ENCODE peak calls at places on chromosomes 1 and 21, in ten cellular contexts. T, F, S, W, C, Q, H, D, N and K are unnamed samples.
A peak's percentile ranks its signal among the peaks of the same experiment; 100 is the strongest.

GRCh38 chr1:227913969-227914791 is 33.6 kb downstream of the WNT9A start:
- DNase-seq in S (no peak), D (no peak), Q (no peak), N (no peak), C (peak; percentile 40), T (no peak), H (no peak), W (no peak), F (no peak), K (no peak)

GRCh38 chr1:25904942-25905679 is 1.1 kb downstream of the STMN1 start:
- DNase-seq in T (peak; percentile 89), D (peak; percentile 84), N (peak; percentile 95), H (peak; percentile 96), Q (peak; percentile 88), C (peak; percentile 95), S (peak; percentile 98), W (peak; percentile 99), F (peak; percentile 76), K (peak; percentile 93)

GRCh38 chr1:100581096-100581705 is 43.3 kb downstream of the GPR88 start:
- DNase-seq in C (no peak), W (no peak), D (no peak), N (no peak), S (no peak), F (peak; percentile 3), Q (no peak), H (peak; percentile 28), T (no peak), K (no peak)

GRCh38 chr1:56516539-56517252 is 62.7 kb downstream of the PLPP3 start:
- DNase-seq in T (peak; percentile 61), C (no peak), N (no peak), D (no peak), F (no peak), S (no peak), W (no peak), H (peak; percentile 82), Q (no peak), K (no peak)

GRCh38 chr1:226736001-226736907 is 2.8 kb downstream of the ITPKB start:
- DNase-seq in N (peak; percentile 51), T (no peak), Q (no peak), F (no peak), H (no peak), S (peak; percentile 31), D (no peak), W (no peak), C (no peak), K (no peak)

GRCh38 chr1:223059526-223059925 is 83.5 kb downstream of the TLR5 start:
- DNase-seq in W (no peak), H (no peak), D (no peak), T (no peak), S (no peak), Q (no peak), N (no peak), F (no peak), C (no peak), K (no peak)

GRCh38 chr1:201020647-201021332 is 2.7 kb downstream of the KIF21B start:
- DNase-seq in F (no peak), C (peak; percentile 68), Q (no peak), N (no peak), T (peak; percentile 30), D (no peak), S (no peak), H (no peak), W (no peak), K (no peak)

GRCh38 chr1:236509647-236510401 is 14.0 kb upstream of the LGALS8 start:
- DNase-seq in N (no peak), S (no peak), H (no peak), W (no peak), F (no peak), D (no peak), C (no peak), T (no peak), Q (no peak), K (no peak)

GRCh38 chr1:116682641-116683221 is 15.2 kb upstream of the IGSF3 start:
- DNase-seq in F (no peak), T (no peak), N (no peak), W (no peak), H (no peak), D (no peak), C (no peak), S (no peak), Q (no peak), K (no peak)

GRCh38 chr1:204730826-204731459 is 45.4 kb upstream of the LRRN2 start:
- DNase-seq in W (no peak), F (no peak), T (no peak), H (no peak), D (no peak), S (no peak), Q (no peak), C (no peak), N (no peak), K (no peak)

GRCh38 chr1:22174446-22174845 is 31.5 kb upstream of the WNT4 start:
- DNase-seq in S (no peak), H (no peak), D (no peak), Q (no peak), T (no peak), F (no peak), N (no peak), C (no peak), W (no peak), K (no peak)

GRCh38 chr21:15904389-15904788 is 174.6 kb downstream of the USP25 start:
- DNase-seq in C (no peak), H (no peak), N (no peak), T (no peak), D (no peak), W (no peak), S (no peak), Q (no peak), F (no peak), K (no peak)

GRCh38 chr1:74463301-74463988 is 49.0 kb downstream of the LRRC53 start:
- DNase-seq in S (no peak), C (no peak), Q (no peak), H (peak; percentile 79), F (no peak), W (no peak), D (no peak), T (no peak), N (no peak), K (no peak)

GRCh38 chr1:47325530-47325929 is 8.1 kb upstream of the CMPK1 start:
- DNase-seq in D (no peak), S (no peak), W (no peak), N (no peak), C (no peak), Q (no peak), H (no peak), T (no peak), F (no peak), K (no peak)

DNA sequence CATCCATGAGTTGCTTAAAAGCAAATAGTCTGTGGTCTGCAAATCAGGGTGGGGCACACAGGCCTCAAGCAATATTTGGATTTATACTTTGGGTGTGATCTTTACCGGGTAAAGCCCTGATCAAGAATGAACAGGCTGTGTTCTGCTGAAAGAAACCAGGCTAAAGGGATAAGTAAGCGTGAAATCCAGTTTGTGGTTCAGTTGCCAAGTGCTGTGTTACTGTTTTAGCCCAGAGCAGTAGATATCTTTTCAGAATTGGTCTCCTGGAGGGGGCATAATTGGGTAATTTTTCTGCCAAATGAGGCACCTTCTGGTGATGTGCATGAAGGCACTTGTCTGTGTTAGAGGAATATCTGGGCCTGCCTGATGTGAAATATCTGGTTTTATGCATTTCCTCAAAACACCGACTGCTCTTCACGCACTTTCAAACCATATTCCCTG is 21.4 kb downstream of the AIM2 start:
- DNase-seq in F (no peak), C (no peak), H (no peak), Q (no peak), S (no peak), D (no peak), T (no peak), N (no peak), W (no peak), K (no peak)
- H3K36me3 ChIP-seq in F (peaks cover 52% of the 10 kb centered on the region), C (no peaks in the 10 kb centered on the region), H (peaks cover 54% of the 10 kb centered on the region), Q (peaks cover 51% of the 10 kb centered on the region), S (no peaks in the 10 kb centered on the region), D (peaks cover 62% of the 10 kb centered on the region), T (no peaks in the 10 kb centered on the region), N (peaks cover 62% of the 10 kb centered on the region), W (peaks cover 19% of the 10 kb centered on the region), K (peaks cover 11% of the 10 kb centered on the region)

GRCh38 chr1:30975217-30975616 is 66.7 kb upstream of the SDC3 start:
- DNase-seq in W (no peak), Q (no peak), N (no peak), C (no peak), S (no peak), F (no peak), H (no peak), D (no peak), T (no peak), K (no peak)
- H3K36me3 ChIP-seq in W (peaks cover 35% of the 10 kb centered on the region), Q (peaks cover 37% of the 10 kb centered on the region), N (peaks cover 79% of the 10 kb centered on the region), C (peaks cover 24% of the 10 kb centered on the region), S (no peaks in the 10 kb centered on the region), F (peaks cover 23% of the 10 kb centered on the region), H (peaks cover 39% of the 10 kb centered on the region), D (peaks cover 82% of the 10 kb centered on the region), T (peaks cover 4% of the 10 kb centered on the region), K (no peaks in the 10 kb centered on the region)

GRCh38 chr1:111191496-111191895 is 8.9 kb downstream of the DENND2D start:
- DNase-seq in Q (no peak), C (no peak), F (no peak), S (no peak), W (no peak), D (no peak), N (no peak), H (peak; percentile 95), T (no peak), K (no peak)
- H3K36me3 ChIP-seq in Q (peaks cover 93% of the 10 kb centered on the region), C (peaks cover 6% of the 10 kb centered on the region), F (peaks cover 98% of the 10 kb centered on the region), S (no peaks in the 10 kb centered on the region), W (peaks cover 22% of the 10 kb centered on the region), D (peaks cover 8% of the 10 kb centered on the region), N (peaks cover 26% of the 10 kb centered on the region), H (peaks cover 10% of the 10 kb centered on the region), T (peaks cover 18% of the 10 kb centered on the region), K (no peaks in the 10 kb centered on the region)

GRCh38 chr1:52695627-52696026 is 2.5 kb downstream of the COA7 start:
- DNase-seq in D (no peak), S (no peak), Q (no peak), T (no peak), N (no peak), W (no peak), H (no peak), C (no peak), F (no peak), K (no peak)

GRCh38 chr1:52693843-52694242 is 4.3 kb downstream of the COA7 start:
- DNase-seq in N (no peak), S (no peak), C (no peak), W (no peak), D (no peak), Q (no peak), F (no peak), T (no peak), H (no peak), K (no peak)

GRCh38 chr1:52692697-52693096 is 5.5 kb downstream of the COA7 start:
- DNase-seq in Q (no peak), H (no peak), N (no peak), D (no peak), F (no peak), T (no peak), C (no peak), W (no peak), S (no peak), K (no peak)

GRCh38 chr1:52686830-52687229 is 11.3 kb downstream of the COA7 start:
- DNase-seq in Q (no peak), N (no peak), F (no peak), S (no peak), T (no peak), D (no peak), C (no peak), H (no peak), W (no peak), K (peak; percentile 8)

DNA sequence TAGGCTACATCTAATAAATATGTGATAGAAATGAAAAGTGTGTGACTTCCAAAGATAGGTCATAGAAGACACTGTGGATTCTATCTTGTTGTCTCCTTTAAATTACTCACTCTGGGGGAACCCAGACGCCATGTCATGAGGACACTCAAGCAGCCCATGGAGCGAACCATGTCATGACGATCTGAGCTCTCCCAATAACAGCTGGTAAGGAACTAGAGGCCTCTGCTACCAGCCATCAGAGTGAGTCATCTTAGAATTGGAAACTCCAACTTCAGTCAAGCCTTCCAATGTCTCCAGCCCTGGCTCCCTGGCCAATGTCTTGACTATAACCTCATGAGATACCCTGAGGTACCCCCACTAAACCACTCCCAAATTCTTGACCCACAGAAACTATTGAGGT is 6.3 kb downstream of the COA7 start:
- DNase-seq in D (no peak), C (no peak), F (no peak), N (no peak), S (no peak), Q (no peak), W (no peak), T (no peak), H (no peak), K (no peak)
- H3K36me3 ChIP-seq in D (peaks cover 50% of the 10 kb centered on the region), C (peaks cover 26% of the 10 kb centered on the region), F (peaks cover 6% of the 10 kb centered on the region), N (peaks cover 65% of the 10 kb centered on the region), S (no peaks in the 10 kb centered on the region), Q (peaks cover 12% of the 10 kb centered on the region), W (peaks cover 41% of the 10 kb centered on the region), T (peaks cover 7% of the 10 kb centered on the region), H (peaks cover 11% of the 10 kb centered on the region), K (peaks cover 41% of the 10 kb centered on the region)